ENCODE peak calls at places on chromosome 20, in five cellular contexts. B is hypothalamus, N is WERI-Rb-1, O is colonic mucosa, E is iris pigment epithelial cell. X is an unnamed sample.

GRCh38 chr20:49914310-49915117 is 815 bp downstream of the SPATA2 start:
- DNase-seq in B (peak; percentile 17), N (no peak), O (no peak), E (peak; percentile 45), X (peak; percentile 70)

GRCh38 chr20:43658068-43658722 is 8.7 kb upstream of the MYBL2 start:
- DNase-seq in B (no peak), N (no peak), O (no peak), E (no peak), X (peak; percentile 87)

GRCh38 chr20:44309763-44310663 is 989 bp downstream of the FITM2 start:
- DNase-seq in B (no peak), N (no peak), O (peak; percentile 73), E (peak; percentile 78), X (peak; percentile 92)

GRCh38 chr20:32597714-32598113 is 12.6 kb upstream of the NOL4L start:
- DNase-seq in B (no peak), N (no peak), O (no peak), E (no peak), X (no peak)

GRCh38 chr20:41769650-41770049 is 151.5 kb upstream of the CHD6 start:
- DNase-seq in B (no peak), N (no peak), O (no peak), E (no peak), X (no peak)

GRCh38 chr20:35305682-35306556 is 13.7 kb upstream of the FAM83C start:
- DNase-seq in B (peak; percentile 22), N (no peak), O (no peak), E (peak; percentile 100), X (peak; percentile 95)

GRCh38 chr20:577167-577791 is 32.8 kb downstream of the TCF15 start:
- DNase-seq in B (no peak), N (peak; percentile 86), O (no peak), E (peak; percentile 11), X (no peak)

GRCh38 chr20:21505810-21506530 is 7.9 kb downstream of the NKX2-2 start:
- DNase-seq in B (peak; percentile 41), N (peak; percentile 20), O (peak; percentile 63), E (peak; percentile 36), X (peak; percentile 99)

GRCh38 chr20:47676219-47676721 is 109.0 kb downstream of the SULF2 start:
- DNase-seq in B (no peak), N (peak; percentile 38), O (no peak), E (no peak), X (no peak)

GRCh38 chr20:57880155-57880648 is 170.4 kb upstream of the PMEPA1 start:
- DNase-seq in B (no peak), N (no peak), O (no peak), E (no peak), X (no peak)

GRCh38 chr20:43022081-43022480 is 167.6 kb downstream of the PTPRT start:
- DNase-seq in B (no peak), N (no peak), O (no peak), E (no peak), X (no peak)

GRCh38 chr20:36159833-36160232 is 5.3 kb downstream of the EPB41L1 start:
- DNase-seq in B (no peak), N (no peak), O (no peak), E (no peak), X (no peak)